ENCODE peak calls at places on chromosome 18, in eight cellular contexts. K, I, B, W, D, U, A and Z are unnamed samples.
A peak's percentile ranks its signal among the peaks of the same experiment; 100 is the strongest.

GRCh38 chr18:43780782-43781340 is 503.6 kb upstream of the SYT4 start:
- DNase-seq in K (no peak), I (no peak), B (peak; percentile 13), W (no peak), D (no peak), U (no peak), A (peak; percentile 68), Z (no peak)

GRCh38 chr18:61883547-61883946 is 9.3 kb downstream of the RNF152 start:
- DNase-seq in K (no peak), I (no peak), B (no peak), W (no peak), D (no peak), U (no peak), A (no peak), Z (no peak)

GRCh38 chr18:54358495-54358793 is 738 bp downstream of the C18orf54 start:
- DNase-seq in K (no peak), I (no peak), B (peak; percentile 22), W (no peak), D (no peak), U (no peak), A (peak; percentile 3), Z (no peak)

GRCh38 chr18:79941473-79942119 is 9.9 kb downstream of the SLC66A2 start:
- DNase-seq in K (no peak), I (no peak), B (no peak), W (no peak), D (no peak), U (peak; percentile 42), A (no peak), Z (no peak)

GRCh38 chr18:31941010-31941809 is 1.7 kb downstream of the TRAPPC8 start:
- DNase-seq in K (no peak), I (no peak), B (no peak), W (no peak), D (no peak), U (no peak), A (no peak), Z (no peak)

GRCh38 chr18:52499646-52500045 is 159.6 kb downstream of the DCC start:
- DNase-seq in K (no peak), I (no peak), B (peak; percentile 41), W (no peak), D (no peak), U (no peak), A (no peak), Z (peak; percentile 12)

GRCh38 chr18:49855711-49856110 is 42.4 kb upstream of the ACAA2 start:
- DNase-seq in K (no peak), I (no peak), B (no peak), W (no peak), D (no peak), U (no peak), A (no peak), Z (no peak)

GRCh38 chr18:70195852-70196434 is 9.5 kb downstream of the RTTN start:
- DNase-seq in K (no peak), I (no peak), B (peak; percentile 68), W (no peak), D (no peak), U (no peak), A (no peak), Z (peak; percentile 27)

GRCh38 chr18:5057348-5058012 is 139.6 kb downstream of the AKAIN1 start:
- DNase-seq in K (peak; percentile 28), I (peak; percentile 19), B (peak; percentile 78), W (no peak), D (no peak), U (peak; percentile 62), A (no peak), Z (peak; percentile 76)

GRCh38 chr18:21602302-21602592 is 1.7 kb upstream of the ESCO1 start:
- DNase-seq in K (no peak), I (no peak), B (no peak), W (no peak), D (no peak), U (no peak), A (no peak), Z (no peak)

GRCh38 chr18:23433360-23433759 is 19.7 kb upstream of the RIOK3 start:
- DNase-seq in K (no peak), I (no peak), B (no peak), W (no peak), D (no peak), U (no peak), A (no peak), Z (no peak)

GRCh38 chr18:23872701-23873550 is 141.6 kb upstream of the TTC39C start:
- DNase-seq in K (no peak), I (no peak), B (peak; percentile 76), W (peak; percentile 11), D (peak; percentile 28), U (no peak), A (no peak), Z (peak; percentile 92)

GRCh38 chr18:64993695-64994094 is 757.1 kb upstream of the CDH7 start:
- DNase-seq in K (no peak), I (no peak), B (no peak), W (no peak), D (no peak), U (no peak), A (no peak), Z (no peak)

GRCh38 chr18:63137999-63138448 is 181.5 kb downstream of the BCL2 start:
- DNase-seq in K (no peak), I (no peak), B (no peak), W (no peak), D (no peak), U (no peak), A (no peak), Z (no peak)

GRCh38 chr18:48834421-48835011 is 116.2 kb downstream of the SMAD7 start:
- DNase-seq in K (peak; percentile 73), I (peak; percentile 80), B (no peak), W (peak; percentile 81), D (peak; percentile 74), U (peak; percentile 77), A (peak; percentile 79), Z (peak; percentile 75)

GRCh38 chr18:37584952-37585695 is 19.5 kb upstream of the CELF4 start:
- DNase-seq in K (no peak), I (no peak), B (no peak), W (no peak), D (no peak), U (no peak), A (no peak), Z (no peak)

GRCh38 chr18:12742453-12742852 is 39.6 kb downstream of the PSMG2 start:
- DNase-seq in K (no peak), I (no peak), B (no peak), W (no peak), D (no peak), U (no peak), A (peak; percentile 56), Z (peak; percentile 18)

GRCh38 chr18:24063121-24063731 is 48.7 kb downstream of the TTC39C start:
- DNase-seq in K (no peak), I (peak; percentile 9), B (no peak), W (no peak), D (no peak), U (no peak), A (no peak), Z (no peak)

GRCh38 chr18:74299746-74300145 is 8.0 kb upstream of the CYB5A start:
- DNase-seq in K (no peak), I (no peak), B (no peak), W (no peak), D (no peak), U (no peak), A (no peak), Z (no peak)

GRCh38 chr18:76487076-76487475 is 8.0 kb downstream of the ZNF516 start:
- DNase-seq in K (no peak), I (no peak), B (no peak), W (no peak), D (no peak), U (no peak), A (no peak), Z (no peak)

GRCh38 chr18:2617974-2618373 is 37.6 kb upstream of the SMCHD1 start:
- DNase-seq in K (no peak), I (no peak), B (no peak), W (no peak), D (no peak), U (no peak), A (no peak), Z (no peak)

GRCh38 chr18:41391616-41392610 is 563.1 kb upstream of the PIK3C3 start:
- DNase-seq in K (peak; percentile 12), I (no peak), B (peak; percentile 85), W (no peak), D (no peak), U (no peak), A (peak; percentile 39), Z (peak; percentile 16)

GRCh38 chr18:58597649-58598048 is 31.2 kb downstream of the ALPK2 start:
- DNase-seq in K (no peak), I (no peak), B (no peak), W (no peak), D (no peak), U (no peak), A (no peak), Z (no peak)

GRCh38 chr18:75638597-75639467 is 211.3 kb upstream of the SMIM21 start:
- DNase-seq in K (no peak), I (no peak), B (peak; percentile 40), W (no peak), D (no peak), U (no peak), A (no peak), Z (no peak)

GRCh38 chr18:6757966-6758365 is 28.4 kb downstream of the ARHGAP28 start:
- DNase-seq in K (no peak), I (no peak), B (no peak), W (no peak), D (no peak), U (no peak), A (no peak), Z (no peak)

GRCh38 chr18:12336251-12336650 is 28.2 kb downstream of the TUBB6 start:
- DNase-seq in K (no peak), I (no peak), B (no peak), W (no peak), D (no peak), U (no peak), A (no peak), Z (no peak)

GRCh38 chr18:8480506-8481328 is 128.5 kb upstream of the RAB12 start:
- DNase-seq in K (no peak), I (peak; percentile 38), B (peak; percentile 79), W (no peak), D (no peak), U (no peak), A (no peak), Z (peak; percentile 50)

GRCh38 chr18:79315589-79315988 is 80.1 kb upstream of the NFATC1 start:
- DNase-seq in K (no peak), I (no peak), B (no peak), W (no peak), D (no peak), U (no peak), A (no peak), Z (no peak)

GRCh38 chr18:54117853-54118773 is 106.4 kb downstream of the MBD2 start:
- DNase-seq in K (no peak), I (no peak), B (no peak), W (no peak), D (no peak), U (no peak), A (no peak), Z (no peak)

GRCh38 chr18:31538837-31539236 is 40.9 kb downstream of the DSG2 start:
- DNase-seq in K (no peak), I (no peak), B (no peak), W (no peak), D (no peak), U (no peak), A (no peak), Z (no peak)

GRCh38 chr18:49177812-49178211 is 227.0 kb upstream of the SMAD7 start:
- DNase-seq in K (no peak), I (no peak), B (no peak), W (no peak), D (no peak), U (no peak), A (peak; percentile 11), Z (no peak)

GRCh38 chr18:67864677-67865340 is 348.3 kb upstream of the DSEL start:
- DNase-seq in K (no peak), I (no peak), B (no peak), W (no peak), D (no peak), U (no peak), A (peak; percentile 65), Z (no peak)

GRCh38 chr18:57029761-57030160 is 117.1 kb upstream of the BOD1L2 start:
- DNase-seq in K (no peak), I (no peak), B (no peak), W (no peak), D (no peak), U (no peak), A (no peak), Z (peak; percentile 8)

GRCh38 chr18:10101293-10101701 is 187.5 kb downstream of the VAPA start:
- DNase-seq in K (peak; percentile 30), I (no peak), B (no peak), W (no peak), D (no peak), U (no peak), A (no peak), Z (no peak)